ENCODE peak calls at places on chromosomes 16 and 17, in seven cellular contexts. L, I, Q, P, U, V and O are unnamed samples.

GRCh38 chr17:76054112-76054476 is 18.2 kb downstream of the SRP68 start:
- DNase-seq in L (no peak), I (no peak), Q (no peak), P (no peak), U (no peak), V (no peak), O (no peak)

GRCh38 chr17:13074026-13074425 is 56.2 kb upstream of the ELAC2 start:
- DNase-seq in L (no peak), I (no peak), Q (no peak), P (no peak), U (no peak), V (no peak), O (no peak)

GRCh38 chr16:85750021-85750826 is 672 bp downstream of the C16orf74 start:
- DNase-seq in L (no peak), I (no peak), Q (no peak), P (no peak), U (peak), V (peak), O (no peak)

GRCh38 chr16:78705694-78706093 is 606.2 kb downstream of the WWOX start:
- DNase-seq in L (no peak), I (no peak), Q (no peak), P (no peak), U (peak), V (no peak), O (no peak)

GRCh38 chr16:4988647-4989046 is 30.5 kb downstream of the SEC14L5 start:
- DNase-seq in L (no peak), I (no peak), Q (no peak), P (no peak), U (no peak), V (no peak), O (no peak)

GRCh38 chr17:48223945-48224344 is 116.4 kb downstream of the SNX11 start:
- DNase-seq in L (no peak), I (no peak), Q (no peak), P (no peak), U (no peak), V (no peak), O (no peak)

GRCh38 chr16:27228621-27229501 is 25.5 kb downstream of the KDM8 start:
- DNase-seq in L (no peak), I (no peak), Q (no peak), P (no peak), U (peak), V (peak), O (no peak)

GRCh38 chr16:79847569-79847968 is 247.0 kb upstream of the MAF start:
- DNase-seq in L (no peak), I (no peak), Q (no peak), P (no peak), U (no peak), V (no peak), O (no peak)